ENCODE peak calls at places on chromosomes 13 and 19, in ten cellular contexts. R is fibroblast of lung, Z is keratinocyte, J is colonic mucosa, V is H9, E is GM12878, F is IMR-90, D is PC-3, N is neural progenitor cell, T is kidney. W is an unnamed sample.

GRCh38 chr13:31697290-31697689 is 42.0 kb upstream of the RXFP2 start:
- DNase-seq in D (no peak), R (peak; percentile 38), F (no peak), E (no peak), J (no peak), V (no peak), Z (no peak), T (no peak), N (no peak), W (peak; percentile 28)

GRCh38 chr19:5260381-5260967 is 80.1 kb downstream of the PTPRS start:
- DNase-seq in D (no peak), R (no peak), Z (no peak), T (peak; percentile 59), F (no peak), N (no peak), V (no peak), E (no peak), J (no peak), W (no peak)

GRCh38 chr13:101303512-101303911 is 112.8 kb downstream of the NALCN start:
- DNase-seq in D (no peak), T (no peak), Z (no peak), E (no peak), F (no peak), N (no peak), J (no peak), V (no peak), R (no peak), W (no peak)

GRCh38 chr19:50493171-50493570 is 16.5 kb upstream of the GARIN5A start:
- DNase-seq in Z (no peak), T (peak; percentile 46), J (no peak), F (no peak), E (no peak), R (no peak), V (no peak), D (no peak), N (no peak), W (no peak)

GRCh38 chr13:80337011-80337688 is 3.8 kb downstream of the SPRY2 start:
- DNase-seq in F (no peak), V (no peak), Z (no peak), D (no peak), E (no peak), T (no peak), J (peak; percentile 35), N (no peak), R (peak; percentile 26), W (peak; percentile 29)

GRCh38 chr19:10363789-10364281 is 16.5 kb downstream of the TYK2 start:
- DNase-seq in J (no peak), V (no peak), R (peak; percentile 37), D (peak; percentile 35), F (no peak), N (no peak), Z (no peak), T (no peak), E (no peak), W (no peak)

GRCh38 chr13:72150502-72150901 is 283.5 kb upstream of the DACH1 start:
- DNase-seq in E (no peak), D (no peak), V (no peak), F (no peak), J (no peak), R (peak; percentile 3), Z (no peak), T (no peak), N (no peak), W (no peak)

GRCh38 chr19:18415177-18415867 is 3.9 kb upstream of the SSBP4 start:
- DNase-seq in V (peak; percentile 28), T (peak; percentile 95), R (peak; percentile 59), Z (no peak), N (no peak), E (no peak), J (peak; percentile 55), F (peak; percentile 66), D (no peak), W (peak; percentile 53)

GRCh38 chr19:18029617-18030338 is 21.8 kb downstream of the ARRDC2 start:
- DNase-seq in F (peak; percentile 32), V (no peak), E (no peak), T (no peak), N (no peak), J (peak; percentile 69), Z (no peak), R (no peak), D (peak; percentile 91), W (no peak)

GRCh38 chr19:30227071-30227621 is 145.0 kb upstream of the ZNF536 start:
- DNase-seq in V (no peak), R (no peak), T (no peak), D (no peak), N (peak; percentile 67), J (no peak), E (no peak), Z (no peak), F (no peak), W (peak; percentile 9)

GRCh38 chr19:34365463-34366401 is 736 bp downstream of the GPI start:
- DNase-seq in R (peak; percentile 41), V (peak; percentile 36), Z (no peak), J (peak; percentile 74), F (peak; percentile 32), E (no peak), N (peak; percentile 57), D (peak; percentile 14), T (peak; percentile 85), W (peak; percentile 60)

GRCh38 chr19:52542984-52543664 is 15.7 kb downstream of the ZNF808 start:
- DNase-seq in N (no peak), F (peak; percentile 19), V (no peak), Z (no peak), D (peak; percentile 11), R (peak; percentile 2), T (no peak), J (no peak), E (peak; percentile 66), W (no peak)

GRCh38 chr13:50686547-50686946 is 156.9 kb downstream of the DLEU7 start:
- DNase-seq in Z (no peak), R (no peak), E (no peak), N (no peak), V (no peak), J (no peak), F (no peak), D (no peak), T (no peak), W (no peak)

GRCh38 chr19:44775676-44776240 is 1.9 kb upstream of the CBLC start:
- DNase-seq in E (no peak), D (no peak), F (no peak), V (no peak), Z (no peak), J (no peak), T (no peak), N (no peak), R (no peak), W (no peak)

GRCh38 chr19:9348671-9349070 is 14.1 kb upstream of the ZNF177 start:
- DNase-seq in J (no peak), D (no peak), Z (no peak), F (no peak), E (no peak), N (no peak), V (no peak), T (no peak), R (no peak), W (no peak)
- H3K9me3 ChIP-seq in J (peaks cover 9% of the 10 kb centered on the region), D (peaks cover 66% of the 10 kb centered on the region), Z (peaks cover 5% of the 10 kb centered on the region), F (peaks cover 51% of the 10 kb centered on the region), E (no peaks in the 10 kb centered on the region), N (peaks cover 53% of the 10 kb centered on the region), V (peaks cover 77% of the 10 kb centered on the region), T (peaks cover 75% of the 10 kb centered on the region), R (no peaks in the 10 kb centered on the region), W (peaks cover 95% of the 10 kb centered on the region)

DNA sequence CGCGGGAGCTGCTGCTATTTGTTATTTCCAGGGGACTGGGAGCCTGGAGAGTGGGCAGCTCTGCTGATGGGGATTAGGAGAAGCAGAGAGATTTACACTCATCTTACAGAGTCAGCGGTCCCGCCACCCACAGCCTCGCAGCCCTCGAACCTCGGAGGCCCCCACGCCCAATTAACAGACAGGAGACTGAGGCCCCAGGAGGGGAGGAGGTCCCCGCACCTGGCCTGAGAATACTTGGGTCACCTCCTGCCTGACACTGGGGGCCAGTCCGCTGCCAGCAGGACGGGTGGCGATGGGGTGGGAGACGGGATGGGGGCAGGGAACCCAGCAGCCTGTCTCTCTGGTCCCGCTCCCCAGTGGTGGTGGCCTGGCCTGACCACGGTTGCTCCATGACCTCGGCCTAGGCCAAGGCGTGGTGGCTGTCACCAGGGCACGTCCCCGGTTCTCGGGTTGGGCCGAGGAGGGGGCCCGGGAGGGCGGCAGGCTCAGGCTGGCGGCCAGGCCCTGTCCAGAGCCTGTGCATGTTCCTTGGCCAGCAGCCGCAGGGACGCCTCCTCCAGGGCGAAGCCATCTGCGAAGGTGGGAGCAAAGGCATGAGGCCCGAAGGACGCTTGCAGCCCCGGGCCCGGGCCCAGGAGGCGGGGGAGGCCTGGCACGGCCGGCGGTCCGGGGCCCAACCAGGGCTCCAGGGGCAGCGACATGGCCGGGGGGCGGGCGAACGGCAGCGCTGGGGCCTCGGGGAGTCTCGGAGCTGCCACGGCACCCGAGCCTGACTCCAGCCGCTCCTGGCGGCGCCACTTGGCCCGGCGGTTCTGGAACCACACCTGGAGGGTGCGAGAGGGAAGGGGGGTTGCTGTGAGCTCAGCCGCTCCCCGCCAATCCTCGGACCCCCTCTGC is 1.6 kb downstream of the RAX2 start:
- DNase-seq in N (no peak), T (peak; percentile 72), Z (no peak), R (no peak), D (no peak), J (no peak), F (no peak), V (no peak), E (no peak), W (no peak)
- H3K9ac ChIP-seq in N (no peak overlapping the region), T (no peak overlapping the region), Z (no peak overlapping the region), R (no peak overlapping the region), D (no peak overlapping the region), J (no peak overlapping the region), F (no peak overlapping the region), V (no peak overlapping the region), E (no peak overlapping the region), W (no peak overlapping the region)

DNA sequence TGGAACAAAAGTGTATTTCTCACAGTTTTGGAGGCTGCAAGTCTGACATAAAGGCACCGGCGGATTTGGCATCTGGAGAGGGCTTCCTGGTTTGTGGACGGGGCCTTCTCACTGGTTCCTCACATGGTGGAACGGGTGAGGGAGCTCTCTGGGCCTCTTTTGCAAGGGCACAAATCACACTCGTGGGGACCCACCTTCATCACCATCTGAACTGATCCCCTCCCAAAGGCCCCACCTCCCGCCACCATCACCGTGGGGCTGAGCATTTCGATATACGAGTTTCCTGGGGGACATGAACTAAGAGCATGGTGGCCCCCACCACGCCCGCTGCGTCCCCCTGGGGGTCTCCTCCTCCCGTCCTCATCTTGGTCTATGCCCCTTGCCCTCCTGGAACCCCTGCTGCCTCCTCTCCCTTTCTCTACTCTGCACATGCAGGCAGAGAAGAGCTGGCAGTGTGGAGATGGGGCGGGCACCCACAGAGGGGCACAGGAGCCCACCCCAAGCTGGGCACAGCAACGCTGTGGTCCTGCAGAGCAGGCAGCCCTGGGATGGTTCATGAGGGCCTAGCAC is 20.8 kb upstream of the SPACA7 start:
- DNase-seq in T (no peak), F (no peak), N (no peak), V (no peak), E (no peak), R (no peak), J (no peak), Z (no peak), D (no peak), W (no peak)
- H3K9me3 ChIP-seq in T (no peaks in the 10 kb centered on the region), F (peaks cover 32% of the 10 kb centered on the region), N (no peaks in the 10 kb centered on the region), V (no peaks in the 10 kb centered on the region), E (no peaks in the 10 kb centered on the region), R (no peaks in the 10 kb centered on the region), J (no peaks in the 10 kb centered on the region), Z (peaks cover 6% of the 10 kb centered on the region), D (no peaks in the 10 kb centered on the region), W (no peaks in the 10 kb centered on the region)

GRCh38 chr19:1814391-1814790 is 2.3 kb upstream of the ATP8B3 start:
- DNase-seq in F (no peak), N (no peak), E (no peak), T (no peak), V (no peak), Z (no peak), J (no peak), D (no peak), R (no peak), W (no peak)
- H3K9ac ChIP-seq in F (no peak overlapping the region), N (no peak overlapping the region), E (no peak overlapping the region), T (no peak overlapping the region), V (no peak overlapping the region), Z (no peak overlapping the region), J (no peak overlapping the region), D (no peak overlapping the region), R (no peak overlapping the region), W (no peak overlapping the region)